ENCODE peak calls at places on chromosomes 6 and 20, in four cellular contexts. F, Q, Z and H are unnamed samples.

GRCh38 chr6:115067690-115068447 is 725.0 kb upstream of the HS3ST5 start:
- DNase-seq in F (no peak), Q (no peak), Z (no peak), H (no peak)

GRCh38 chr6:170378502-170378901 is 71.9 kb downstream of the FAM120B start:
- DNase-seq in F (no peak), Q (no peak), Z (no peak), H (no peak)

GRCh38 chr20:32762754-32763201 is 593 bp downstream of the DNMT3B start:
- DNase-seq in F (peak; percentile 9), Q (no peak), Z (peak; percentile 14), H (no peak)

GRCh38 chr6:43180985-43181384 is 1.0 kb upstream of the CUL9 start:
- DNase-seq in F (no peak), Q (no peak), Z (no peak), H (no peak)

GRCh38 chr6:39342692-39343460 is 20.4 kb upstream of the KCNK16 start:
- DNase-seq in F (no peak), Q (no peak), Z (no peak), H (no peak)

GRCh38 chr6:137157601-137158000 is 15.8 kb downstream of the IL22RA2 start:
- DNase-seq in F (no peak), Q (peak; percentile 45), Z (no peak), H (no peak)

GRCh38 chr20:57410398-57411323 is 19.5 kb downstream of the RBM38 start:
- DNase-seq in F (no peak), Q (no peak), Z (no peak), H (no peak)

GRCh38 chr20:41499961-41500725 is 118.0 kb downstream of the CHD6 start:
- DNase-seq in F (no peak), Q (no peak), Z (peak; percentile 7), H (peak; percentile 39)

GRCh38 chr6:63121166-63121565 is 90.1 kb upstream of the FKBP1C start:
- DNase-seq in F (no peak), Q (no peak), Z (no peak), H (no peak)

GRCh38 chr6:17867880-17868279 is 119.6 kb downstream of the KIF13A start:
- DNase-seq in F (peak; percentile 62), Q (peak; percentile 64), Z (no peak), H (peak; percentile 87)

GRCh38 chr6:136761227-136761922 is 30.9 kb downstream of the MAP3K5 start:
- DNase-seq in F (no peak), Q (peak; percentile 55), Z (peak; percentile 52), H (peak; percentile 56)

GRCh38 chr6:106913111-106913510 is 61.4 kb downstream of the CD24 start:
- DNase-seq in F (peak; percentile 88), Q (no peak), Z (no peak), H (no peak)

GRCh38 chr20:47051936-47052566 is 157.4 kb downstream of the EYA2 start:
- DNase-seq in F (no peak), Q (no peak), Z (no peak), H (no peak)

DNA sequence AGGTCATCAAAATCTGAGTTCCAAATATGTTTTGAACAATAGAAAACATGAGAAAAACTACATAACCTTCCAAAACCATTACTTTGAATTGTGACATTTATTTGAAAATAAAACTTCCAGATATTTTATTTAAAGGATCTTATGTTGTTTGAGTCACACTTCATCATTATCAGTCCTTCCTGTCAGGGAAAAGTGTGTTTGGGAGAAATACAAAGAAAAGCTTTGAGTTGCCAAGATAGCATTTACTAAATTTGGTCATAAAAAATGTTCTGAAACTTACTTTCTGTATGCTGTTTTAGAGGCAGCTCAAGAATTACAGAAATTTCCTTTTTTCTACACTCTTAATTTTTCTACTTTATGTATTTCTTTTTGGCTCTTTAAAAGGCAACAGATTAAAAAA is 208.2 kb upstream of the RIN2 start:
- DNase-seq in F (no peak), Q (no peak), Z (no peak), H (no peak)
- H3K4me2 ChIP-seq in F (no peak overlapping the region), Q (no peak overlapping the region), Z (no peak overlapping the region), H (no peak overlapping the region)

GRCh38 chr6:127131772-127132171 is 13.3 kb downstream of the RSPO3 start:
- DNase-seq in F (no peak), Q (no peak), Z (no peak), H (no peak)
- H3K9ac ChIP-seq in F (no peak overlapping the region), Q (no peak overlapping the region), Z (no peak overlapping the region), H (no peak overlapping the region)

DNA sequence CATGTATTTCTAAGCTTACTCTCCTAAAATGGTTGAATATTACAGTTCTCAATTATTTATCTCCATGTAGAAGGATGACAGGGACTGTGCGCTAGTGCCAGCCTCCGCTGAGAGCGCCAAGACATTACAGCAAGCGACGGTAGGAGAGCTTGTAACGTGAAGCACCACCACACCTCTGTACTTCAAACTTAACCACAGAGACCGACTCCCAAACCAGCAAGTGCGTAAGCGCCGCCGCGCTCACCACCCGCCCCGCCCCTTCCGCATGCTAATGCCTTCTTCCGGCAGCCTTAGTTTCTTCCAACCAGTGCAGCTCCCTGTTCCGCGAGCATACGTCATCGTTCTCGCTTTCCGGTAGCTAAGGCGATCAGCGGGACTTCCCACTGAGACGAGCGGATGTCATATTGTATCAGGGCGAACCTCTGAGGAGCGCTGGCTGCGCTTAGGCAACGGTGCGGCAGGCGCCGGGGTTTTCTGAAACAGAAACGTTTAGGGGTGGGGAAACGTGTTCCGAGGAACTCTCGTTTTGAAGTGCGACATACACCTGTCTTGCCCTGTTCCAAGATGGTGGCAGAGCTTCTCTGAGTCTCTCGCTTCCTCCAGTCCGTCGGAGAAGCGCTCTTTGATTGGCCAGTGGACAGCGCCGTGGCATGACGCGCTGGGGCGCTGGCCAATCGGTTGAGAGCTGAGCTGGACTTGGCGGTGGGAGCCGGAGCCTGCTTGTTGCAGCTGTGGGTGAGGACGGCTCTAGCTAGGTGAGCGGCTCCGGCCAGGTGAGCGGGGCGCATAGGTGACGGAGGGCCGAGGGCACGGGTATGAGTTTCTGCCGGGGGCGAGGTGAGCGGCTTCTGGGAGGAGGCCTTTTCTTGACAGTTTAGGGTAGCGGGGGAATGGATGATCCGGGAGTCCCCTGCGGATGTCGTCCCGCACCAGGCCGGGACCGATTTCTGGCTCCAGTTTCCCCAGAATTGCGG is at the start of gene SEC23B:
- DNase-seq in F (peak; percentile 99), Q (peak; percentile 98), Z (peak; percentile 98), H (peak; percentile 98)
- TF ChIP-seq EZH2 in F (no peak), Q (no peak), Z (no peak), H (no peak)

DNA sequence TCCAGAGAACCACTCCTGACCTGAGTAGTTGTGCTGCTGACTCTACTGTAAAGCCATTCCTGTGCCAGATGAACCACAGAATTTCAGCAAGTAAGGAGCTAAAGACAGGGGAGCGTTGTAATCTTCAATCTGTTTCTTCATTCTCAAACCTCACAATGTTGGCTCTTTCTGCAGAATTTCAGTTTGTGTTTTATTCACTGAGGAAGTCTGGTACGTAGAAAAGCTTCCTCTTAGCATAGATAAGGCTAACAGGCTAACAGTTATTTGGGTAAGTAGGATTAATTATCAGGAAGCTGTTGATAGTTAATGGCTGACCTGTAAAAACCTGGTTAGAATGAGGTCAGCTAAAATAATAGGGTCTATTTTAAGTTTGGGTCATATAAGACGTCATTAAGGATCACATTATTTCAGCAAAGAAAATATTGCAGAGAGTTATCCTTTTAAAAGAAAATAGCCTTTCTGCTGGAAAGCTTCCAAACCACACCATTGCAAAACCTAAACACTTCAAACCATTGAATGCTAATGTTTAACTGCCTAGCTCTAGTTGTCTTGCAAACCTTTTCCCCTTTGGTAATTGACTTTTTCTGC is 14.1 kb upstream of the TENT5A start:
- DNase-seq in F (peak; percentile 82), Q (peak; percentile 92), Z (no peak), H (peak; percentile 97)
- H3K4me2 ChIP-seq in F (peak overlapping the region; percentile 77), Q (peak overlapping the region; percentile 39), Z (no peak overlapping the region), H (peak overlapping the region; percentile 87)

GRCh38 chr6:140854363-140854762 is 1278.4 kb upstream of the GJE1 start:
- DNase-seq in F (no peak), Q (no peak), Z (no peak), H (no peak)
- H3K9ac ChIP-seq in F (no peak overlapping the region), Q (no peak overlapping the region), Z (no peak overlapping the region), H (no peak overlapping the region)

GRCh38 chr6:41377071-41377470 is 41.7 kb downstream of the NCR2 start:
- DNase-seq in F (no peak), Q (no peak), Z (no peak), H (no peak)
- TF ChIP-seq EZH2 in F (no peak), Q (no peak), Z (no peak), H (no peak)

GRCh38 chr20:34987288-34988175 is 31.9 kb downstream of the MYH7B start:
- DNase-seq in F (no peak), Q (no peak), Z (no peak), H (peak; percentile 17)
- H3K4me2 ChIP-seq in F (no peak overlapping the region), Q (no peak overlapping the region), Z (no peak overlapping the region), H (no peak overlapping the region)

GRCh38 chr6:25193147-25193864 is 85.9 kb upstream of the CARMIL1 start:
- DNase-seq in F (peak; percentile 95), Q (peak; percentile 96), Z (no peak), H (peak; percentile 94)

GRCh38 chr6:25199544-25199943 is 79.6 kb upstream of the CARMIL1 start:
- DNase-seq in F (no peak), Q (no peak), Z (no peak), H (no peak)

GRCh38 chr6:25192562-25192961 is 86.6 kb upstream of the CARMIL1 start:
- DNase-seq in F (no peak), Q (no peak), Z (no peak), H (no peak)

GRCh38 chr6:25197116-25197515 is 82.1 kb upstream of the CARMIL1 start:
- DNase-seq in F (no peak), Q (no peak), Z (no peak), H (no peak)

DNA sequence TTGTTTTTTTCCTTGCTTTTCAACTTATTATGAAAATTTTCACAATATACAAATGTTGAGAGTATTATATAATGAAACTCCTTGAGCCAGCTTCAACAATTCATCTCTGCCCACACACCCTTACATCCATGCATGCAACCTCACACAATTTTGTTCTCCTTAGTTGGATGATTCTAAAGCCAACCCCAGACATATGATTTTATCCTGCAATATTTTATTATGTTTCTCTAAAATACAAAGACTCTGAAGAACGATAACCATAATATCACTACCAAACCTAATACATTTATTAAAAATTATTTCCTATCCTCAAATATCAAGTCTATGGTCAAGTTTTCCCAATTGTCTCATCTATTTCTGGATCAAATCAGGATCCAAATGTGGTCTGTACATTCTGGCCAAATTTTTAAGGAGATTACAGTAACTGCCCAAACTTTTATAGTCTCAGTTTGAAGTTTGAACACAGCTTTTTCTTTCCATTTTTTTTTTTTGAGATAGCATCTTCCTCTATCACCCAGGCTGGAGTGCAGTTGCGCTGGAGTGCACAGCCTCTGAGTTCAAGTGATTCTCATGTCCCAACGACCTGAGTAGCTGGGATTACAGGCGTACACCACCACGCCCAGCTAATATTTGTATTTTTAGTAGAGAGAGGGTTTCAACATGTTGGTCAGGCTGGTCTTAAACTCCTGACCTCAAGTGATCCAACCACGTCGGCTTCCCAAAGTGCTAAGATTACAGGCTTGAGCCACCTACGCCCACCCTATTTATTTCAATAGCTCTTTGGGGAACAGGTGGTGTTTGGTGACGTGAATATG is 85.1 kb upstream of the CARMIL1 start:
- DNase-seq in F (no peak), Q (no peak), Z (no peak), H (peak; percentile 14)
- H3K9ac ChIP-seq in F (peak overlapping the region; percentile 34), Q (peak overlapping the region; percentile 74), Z (no peak overlapping the region), H (no peak overlapping the region)

GRCh38 chr6:157137501-157137900 is 185.8 kb downstream of the TMEM242 start:
- DNase-seq in F (no peak), Q (no peak), Z (no peak), H (no peak)

GRCh38 chr6:157134402-157135074 is 188.8 kb downstream of the TMEM242 start:
- DNase-seq in F (no peak), Q (no peak), Z (no peak), H (peak; percentile 77)

GRCh38 chr6:157133856-157134255 is 189.5 kb downstream of the TMEM242 start:
- DNase-seq in F (no peak), Q (no peak), Z (no peak), H (peak; percentile 52)

GRCh38 chr6:157139054-157139708 is 184.1 kb downstream of the TMEM242 start:
- DNase-seq in F (peak; percentile 6), Q (no peak), Z (no peak), H (no peak)

GRCh38 chr6:157135691-157136090 is 187.6 kb downstream of the TMEM242 start:
- DNase-seq in F (no peak), Q (no peak), Z (no peak), H (no peak)
- TF ChIP-seq EZH2 in F (no peak), Q (no peak), Z (no peak), H (no peak)